ENCODE peak calls at places on chromosome 14, in four cellular contexts. W, B, Y and E are unnamed samples.

GRCh38 chr14:53744846-53745245 is 211.8 kb downstream of the BMP4 start:
- DNase-seq in Y (no peak), W (no peak), B (no peak), E (no peak)

GRCh38 chr14:92780865-92781264 is 13.2 kb upstream of the GOLGA5 start:
- DNase-seq in B (no peak), Y (no peak), W (no peak), E (no peak)

GRCh38 chr14:103711516-103712431 is 3.5 kb downstream of the XRCC3 start:
- DNase-seq in W (no peak), B (no peak), Y (no peak), E (no peak)

GRCh38 chr14:21924479-21924878 is 250.9 kb upstream of the OR4E1 start:
- DNase-seq in Y (no peak), B (peak), W (peak), E (no peak)

GRCh38 chr14:49946320-49947141 is 53.6 kb downstream of the ARF6 start:
- DNase-seq in Y (no peak), B (no peak), W (peak), E (peak)

GRCh38 chr14:104665663-104666522 is 23.5 kb upstream of the INF2 start:
- DNase-seq in W (peak), Y (peak), B (no peak), E (peak)

GRCh38 chr14:63193236-63193635 is 11.0 kb upstream of the RHOJ start:
- DNase-seq in B (no peak), Y (no peak), W (no peak), E (no peak)

GRCh38 chr14:102016420-102017090 is 52.2 kb downstream of the DYNC1H1 start:
- DNase-seq in W (no peak), B (no peak), Y (no peak), E (no peak)

GRCh38 chr14:90663680-90664079 is 152.6 kb downstream of the TTC7B start:
- DNase-seq in Y (no peak), B (no peak), W (no peak), E (no peak)

GRCh38 chr14:92461891-92462290 is 51.7 kb upstream of the RIN3 start:
- DNase-seq in B (no peak), Y (no peak), W (no peak), E (no peak)

GRCh38 chr14:94689218-94689984 is 77.2 kb downstream of the SERPINA3 start:
- DNase-seq in B (peak), W (peak), Y (peak), E (peak)

GRCh38 chr14:58708004-58708403 is 70.2 kb downstream of the DACT1 start:
- DNase-seq in W (no peak), B (no peak), Y (no peak), E (no peak)

GRCh38 chr14:79971330-79971729 is 240.0 kb downstream of the DIO2 start:
- DNase-seq in Y (no peak), W (no peak), B (no peak), E (no peak)

GRCh38 chr14:104390221-104390931 is 189.2 kb upstream of the C14orf180 start:
- DNase-seq in Y (no peak), W (no peak), B (no peak), E (no peak)

GRCh38 chr14:30584058-30584630 is 25.2 kb downstream of the G2E3 start:
- DNase-seq in W (no peak), B (no peak), Y (no peak), E (no peak)

GRCh38 chr14:77158175-77158908 is 16.8 kb upstream of the ZDHHC22 start:
- DNase-seq in B (no peak), Y (peak), W (no peak), E (peak)

GRCh38 chr14:100536141-100536540 is 51.1 kb downstream of the BEGAIN start:
- DNase-seq in W (peak), Y (no peak), B (no peak), E (no peak)

GRCh38 chr14:40855343-40855742 is 751.3 kb upstream of the LRFN5 start:
- DNase-seq in W (no peak), B (no peak), Y (no peak), E (no peak)

GRCh38 chr14:22314183-22314820 is 274.7 kb downstream of the DAD1 start:
- DNase-seq in B (peak), Y (no peak), W (no peak), E (peak)

GRCh38 chr14:102757646-102758045 is 19.6 kb upstream of the TRAF3 start:
- DNase-seq in B (no peak), Y (no peak), W (no peak), E (no peak)

GRCh38 chr14:54194501-54194900 is 202.3 kb upstream of the CDKN3 start:
- DNase-seq in Y (no peak), W (no peak), B (no peak), E (no peak)

GRCh38 chr14:98069712-98070133 is 1202.3 kb downstream of the BCL11B start:
- DNase-seq in W (no peak), Y (no peak), B (no peak), E (peak)

GRCh38 chr14:39107624-39108023 is 4.6 kb upstream of the SEC23A start:
- DNase-seq in B (no peak), W (no peak), Y (no peak), E (peak)

GRCh38 chr14:24741871-24742270 is 107.9 kb upstream of the GZMB start:
- DNase-seq in B (no peak), Y (no peak), W (no peak), E (peak)

GRCh38 chr14:75298187-75298985 is 19.8 kb downstream of the FOS start:
- DNase-seq in Y (no peak), W (no peak), B (peak), E (no peak)